ENCODE peak calls at places on chromosome 5, in four cellular contexts. E, N, Q and Y are unnamed samples.

GRCh38 chr5:1385395-1386273 is 40.7 kb upstream of the CLPTM1L start:
- DNase-seq in E (peak), Q (peak), N (peak), Y (peak)

GRCh38 chr5:6482735-6483134 is 34.1 kb downstream of the UBE2QL1 start:
- DNase-seq in Q (no peak), N (no peak), E (no peak), Y (no peak)

GRCh38 chr5:142784405-142784955 is 14.3 kb downstream of the ARHGAP26 start:
- DNase-seq in N (no peak), Q (no peak), E (no peak), Y (no peak)

GRCh38 chr5:157189223-157189622 is 8.6 kb downstream of the ITK start:
- DNase-seq in E (no peak), Q (no peak), N (no peak), Y (no peak)

GRCh38 chr5:147464211-147464610 is 45.7 kb downstream of the DPYSL3 start:
- DNase-seq in E (no peak), Q (no peak), N (no peak), Y (no peak)

GRCh38 chr5:76403713-76403962 is 553 bp downstream of the IQGAP2 start:
- DNase-seq in N (no peak), E (no peak), Q (no peak), Y (no peak)

GRCh38 chr5:56466136-56466816 is 233.1 kb upstream of the ANKRD55 start:
- DNase-seq in Q (no peak), N (no peak), E (no peak), Y (no peak)

GRCh38 chr5:103298557-103298956 is 40.0 kb downstream of the MACIR start:
- DNase-seq in Q (no peak), E (no peak), N (no peak), Y (no peak)

GRCh38 chr5:128566170-128566569 is 28.1 kb upstream of the FBN2 start:
- DNase-seq in Q (no peak), N (no peak), E (no peak), Y (no peak)

GRCh38 chr5:181190711-181191525 is 14.1 kb downstream of the TRIM7 start:
- DNase-seq in E (peak), Q (peak), N (no peak), Y (no peak)

GRCh38 chr5:176675676-176676360 is 28.5 kb downstream of the TSPAN17 start:
- DNase-seq in Q (peak), E (no peak), N (no peak), Y (no peak)

GRCh38 chr5:66197764-66198405 is 53.8 kb downstream of the SREK1 start:
- DNase-seq in N (no peak), Q (no peak), E (no peak), Y (no peak)

GRCh38 chr5:33843579-33843978 is 48.2 kb downstream of the ADAMTS12 start:
- DNase-seq in Q (no peak), E (no peak), N (no peak), Y (no peak)